ENCODE peak calls at places on chromosomes 16 and 17, in five cellular contexts. B is aorta, X is skeletal muscle cell, F is substantia nigra, L is kidney tubule cell. N is an unnamed sample.
A peak's percentile ranks its signal among the peaks of the same experiment; 100 is the strongest.

GRCh38 chr17:76235883-76236282 is 4.4 kb downstream of the RNF157 start:
- DNase-seq in F (no peak), B (no peak), L (no peak), X (no peak), N (no peak)

GRCh38 chr17:79147791-79148506 is 73.3 kb downstream of the ENGASE start:
- DNase-seq in L (no peak), B (no peak), X (no peak), F (no peak), N (no peak)

GRCh38 chr16:90018297-90019200 is 707 bp downstream of the DBNDD1 start:
- DNase-seq in X (no peak), B (no peak), F (no peak), L (peak; percentile 40), N (peak; percentile 62)

GRCh38 chr17:40490289-40490853 is 11.1 kb downstream of the TNS4 start:
- DNase-seq in B (peak; percentile 70), L (peak; percentile 63), X (no peak), F (no peak), N (no peak)

GRCh38 chr16:86892509-86892908 is 314.2 kb downstream of the FOXL1 start:
- DNase-seq in F (no peak), X (no peak), B (peak; percentile 5), L (no peak), N (no peak)

GRCh38 chr16:3879887-3880564 is 487 bp downstream of the CREBBP start:
- DNase-seq in F (no peak), X (no peak), B (peak; percentile 83), L (peak; percentile 59), N (peak; percentile 62)

GRCh38 chr17:51653902-51654301 is 393.6 kb downstream of the UTP18 start:
- DNase-seq in F (no peak), X (no peak), B (no peak), L (peak; percentile 16), N (no peak)

GRCh38 chr16:46801428-46802049 is 29.4 kb downstream of the C16orf87 start:
- DNase-seq in B (no peak), X (no peak), L (peak; percentile 32), F (no peak), N (no peak)

GRCh38 chr17:48554412-48555090 is 9.6 kb upstream of the HOXB2 start:
- DNase-seq in F (no peak), B (no peak), L (peak; percentile 30), X (no peak), N (no peak)

GRCh38 chr17:61299517-61300513 is 99.8 kb upstream of the TBX2 start:
- DNase-seq in X (no peak), B (no peak), F (no peak), L (no peak), N (no peak)

GRCh38 chr16:1466968-1467521 is 7.8 kb downstream of the CLCN7 start:
- DNase-seq in X (no peak), F (no peak), L (peak; percentile 76), B (no peak), N (no peak)